ENCODE peak calls at places on chromosomes 1 and 21, in ten cellular contexts. Y, W, Z, F, U, L, N, M, J and A are unnamed samples.

GRCh38 chr1:161182214-161182613 is 4.9 kb upstream of the B4GALT3 start:
- DNase-seq in Y (no peak), W (peak), Z (no peak), F (peak), U (peak), L (no peak), N (no peak), M (no peak), J (no peak), A (no peak)

GRCh38 chr1:30422251-30422650 is 301.1 kb downstream of the MATN1 start:
- DNase-seq in Y (no peak), W (no peak), Z (peak), F (no peak), U (no peak), L (peak), N (no peak), M (no peak), J (no peak), A (no peak)

GRCh38 chr21:23292292-23292691 is 2294.1 kb downstream of the NCAM2 start:
- DNase-seq in Y (no peak), W (no peak), Z (no peak), F (no peak), U (no peak), L (no peak), N (no peak), M (no peak), J (no peak), A (no peak)

GRCh38 chr1:147089457-147089856 is 82.8 kb downstream of the PRKAB2 start:
- DNase-seq in Y (no peak), W (no peak), Z (no peak), F (no peak), U (peak), L (no peak), N (no peak), M (no peak), J (no peak), A (no peak)

GRCh38 chr1:113670650-113671049 is 88.6 kb downstream of the PHTF1 start:
- DNase-seq in Y (no peak), W (no peak), Z (no peak), F (no peak), U (no peak), L (no peak), N (no peak), M (no peak), J (no peak), A (no peak)

GRCh38 chr21:24897883-24898282 is 709.4 kb downstream of the MRPL39 start:
- DNase-seq in Y (no peak), W (no peak), Z (no peak), F (no peak), U (no peak), L (no peak), N (no peak), M (no peak), J (no peak), A (no peak)

GRCh38 chr1:247335871-247336270 is 4.2 kb upstream of the ZNF496 start:
- DNase-seq in Y (no peak), W (no peak), Z (no peak), F (no peak), U (no peak), L (no peak), N (no peak), M (no peak), J (no peak), A (peak)

GRCh38 chr1:45282346-45282745 is 44.3 kb upstream of the HPDL start:
- DNase-seq in Y (no peak), W (no peak), Z (no peak), F (no peak), U (no peak), L (no peak), N (no peak), M (no peak), J (no peak), A (no peak)

GRCh38 chr1:156152628-156153027 is 757 bp upstream of the SEMA4A start:
- DNase-seq in Y (no peak), W (no peak), Z (no peak), F (no peak), U (no peak), L (no peak), N (no peak), M (no peak), J (no peak), A (no peak)

GRCh38 chr1:181087400-181087901 is 1.0 kb upstream of the IER5 start:
- DNase-seq in Y (no peak), W (no peak), Z (no peak), F (no peak), U (no peak), L (no peak), N (no peak), M (peak), J (no peak), A (no peak)

GRCh38 chr1:230891413-230891812 is 23.1 kb upstream of the C1orf198 start:
- DNase-seq in Y (no peak), W (no peak), Z (no peak), F (peak), U (peak), L (no peak), N (no peak), M (no peak), J (no peak), A (no peak)

GRCh38 chr1:182917386-182917785 is 35.6 kb downstream of the SHCBP1L start:
- DNase-seq in Y (no peak), W (no peak), Z (no peak), F (no peak), U (no peak), L (no peak), N (no peak), M (no peak), J (no peak), A (no peak)

GRCh38 chr1:51237313-51237700 is 1.2 kb downstream of the RNF11 start:
- DNase-seq in Y (no peak), W (no peak), Z (no peak), F (no peak), U (peak), L (no peak), N (no peak), M (no peak), J (peak), A (no peak)

GRCh38 chr1:110686188-110686587 is 11.4 kb upstream of the KCNA3 start:
- DNase-seq in Y (no peak), W (no peak), Z (no peak), F (no peak), U (no peak), L (no peak), N (no peak), M (no peak), J (no peak), A (no peak)

GRCh38 chr1:182051938-182052337 is 9.6 kb downstream of the ZNF648 start:
- DNase-seq in Y (no peak), W (no peak), Z (no peak), F (no peak), U (peak), L (no peak), N (no peak), M (no peak), J (no peak), A (no peak)

GRCh38 chr21:43903451-43904091 is 38.5 kb downstream of the AGPAT3 start:
- DNase-seq in Y (no peak), W (no peak), Z (no peak), F (no peak), U (no peak), L (no peak), N (no peak), M (no peak), J (no peak), A (no peak)

GRCh38 chr1:1540817-1541628 is 599 bp upstream of the TMEM240 start:
- DNase-seq in Y (no peak), W (no peak), Z (no peak), F (no peak), U (no peak), L (no peak), N (no peak), M (no peak), J (no peak), A (no peak)

GRCh38 chr1:74053407-74053806 is 144.6 kb downstream of the LRRIQ3 start:
- DNase-seq in Y (no peak), W (no peak), Z (no peak), F (no peak), U (peak), L (no peak), N (no peak), M (no peak), J (no peak), A (no peak)

GRCh38 chr1:237074371-237075117 is 32.6 kb downstream of the RYR2 start:
- DNase-seq in Y (no peak), W (no peak), Z (no peak), F (no peak), U (no peak), L (no peak), N (no peak), M (no peak), J (no peak), A (no peak)

GRCh38 chr1:178534137-178534868 is 21.4 kb downstream of the TEX35 start:
- DNase-seq in Y (no peak), W (no peak), Z (no peak), F (no peak), U (no peak), L (no peak), N (no peak), M (no peak), J (no peak), A (no peak)

GRCh38 chr1:158932171-158932570 is 819 bp downstream of the PYHIN1 start:
- DNase-seq in Y (no peak), W (no peak), Z (no peak), F (no peak), U (peak), L (no peak), N (no peak), M (no peak), J (no peak), A (no peak)

GRCh38 chr21:26457817-26458216 is 115.3 kb downstream of the CYYR1 start:
- DNase-seq in Y (no peak), W (no peak), Z (no peak), F (no peak), U (peak), L (no peak), N (no peak), M (no peak), J (no peak), A (no peak)